ENCODE peak calls at places on chromosomes 1 and 21, in six cellular contexts. One of them, this sample, is unnamed. For H3K36me3, the result is how much of the 10 kb centered on the place peaks cover.

GRCh38 chr1:219092206-219092605 is 81.5 kb upstream of the LYPLAL1 start:
- DNase-seq in pancreas: no peak
- DNase-seq in brain microvascular endothelial cell: no peak
- DNase-seq in heart left ventricle: no peak
- DNase-seq in HCT116: no peak
- DNase-seq in kidney epithelial cell: no peak
- DNase-seq in this sample: no peak

GRCh38 chr1:175498002-175498401 is 245.4 kb downstream of the TNR start:
- DNase-seq in pancreas: no peak
- DNase-seq in brain microvascular endothelial cell: no peak
- DNase-seq in heart left ventricle: no peak
- DNase-seq in HCT116: no peak
- DNase-seq in kidney epithelial cell: no peak
- DNase-seq in this sample: no peak

GRCh38 chr21:31520506-31521163 is 138.9 kb upstream of the SOD1 start:
- DNase-seq in pancreas: no peak
- DNase-seq in brain microvascular endothelial cell: peak
- DNase-seq in heart left ventricle: no peak
- DNase-seq in HCT116: no peak
- DNase-seq in kidney epithelial cell: no peak
- DNase-seq in this sample: no peak

GRCh38 chr1:29563571-29563970 is 327.2 kb downstream of the PTPRU start:
- DNase-seq in pancreas: no peak
- DNase-seq in brain microvascular endothelial cell: peak
- DNase-seq in heart left ventricle: no peak
- DNase-seq in HCT116: no peak
- DNase-seq in kidney epithelial cell: no peak
- DNase-seq in this sample: no peak

GRCh38 chr1:232211149-232211548 is 418.8 kb downstream of the SIPA1L2 start:
- DNase-seq in pancreas: no peak
- DNase-seq in brain microvascular endothelial cell: no peak
- DNase-seq in heart left ventricle: no peak
- DNase-seq in HCT116: peak
- DNase-seq in kidney epithelial cell: no peak
- DNase-seq in this sample: no peak

GRCh38 chr1:115313173-115313572 is 24.9 kb downstream of the NGF start:
- DNase-seq in pancreas: no peak
- DNase-seq in brain microvascular endothelial cell: no peak
- DNase-seq in heart left ventricle: no peak
- DNase-seq in HCT116: no peak
- DNase-seq in kidney epithelial cell: no peak
- DNase-seq in this sample: no peak

GRCh38 chr1:248858096-248858890 is 592 bp downstream of the ZNF692 start:
- DNase-seq in pancreas: peak
- DNase-seq in brain microvascular endothelial cell: peak
- DNase-seq in heart left ventricle: peak
- DNase-seq in HCT116: peak
- DNase-seq in kidney epithelial cell: no peak
- DNase-seq in this sample: peak

GRCh38 chr1:166485620-166486019 is 318.8 kb upstream of the FAM78B start:
- DNase-seq in pancreas: no peak
- DNase-seq in brain microvascular endothelial cell: no peak
- DNase-seq in heart left ventricle: no peak
- DNase-seq in HCT116: no peak
- DNase-seq in kidney epithelial cell: no peak
- DNase-seq in this sample: no peak

DNA sequence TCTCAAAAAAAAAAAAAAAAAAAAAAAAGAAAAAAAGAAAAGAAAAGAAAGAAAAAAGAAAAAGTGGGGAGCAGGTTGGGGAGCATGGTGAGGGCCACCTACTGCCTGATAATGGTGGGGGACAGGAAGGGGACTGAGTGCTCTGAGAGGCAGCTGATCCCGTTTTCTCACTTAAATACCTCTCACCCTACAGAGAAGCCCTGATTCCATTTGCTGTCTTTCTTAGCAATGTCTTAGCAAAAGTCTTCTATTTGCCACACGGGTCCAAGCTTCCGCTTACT is 692 bp upstream of the H6PD start:
- DNase-seq in pancreas: no peak
- DNase-seq in brain microvascular endothelial cell: no peak
- DNase-seq in heart left ventricle: no peak
- DNase-seq in HCT116: no peak
- DNase-seq in kidney epithelial cell: no peak
- DNase-seq in this sample: no peak
- H3K4me3 ChIP-seq in pancreas: peak
- H3K4me3 ChIP-seq in brain microvascular endothelial cell: peak
- H3K4me3 ChIP-seq in heart left ventricle: peak
- H3K4me3 ChIP-seq in HCT116: peak
- H3K4me3 ChIP-seq in kidney epithelial cell: no peak
- H3K4me3 ChIP-seq in this sample: peak

DNA sequence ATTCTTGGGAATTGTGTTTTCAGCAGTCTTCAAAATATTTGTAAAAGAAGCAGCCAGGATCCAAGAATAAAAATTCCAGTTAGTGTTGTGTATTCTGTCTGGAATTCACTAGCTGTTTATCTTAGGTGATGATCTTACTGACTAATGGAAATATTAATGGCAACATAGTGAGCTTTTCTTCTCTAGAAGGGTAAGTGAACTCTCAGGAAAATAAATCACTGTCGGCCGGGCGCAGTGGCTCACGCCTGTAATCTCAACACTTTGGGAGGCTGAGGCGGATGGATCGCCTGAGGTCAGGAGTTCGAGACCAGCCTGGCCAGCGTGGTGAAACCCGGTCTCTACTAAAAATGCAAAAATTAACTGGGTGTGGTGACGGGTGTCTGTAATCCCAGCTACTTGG is 87.4 kb upstream of the KIF1B start:
- DNase-seq in pancreas: no peak
- DNase-seq in brain microvascular endothelial cell: peak
- DNase-seq in heart left ventricle: no peak
- DNase-seq in HCT116: no peak
- DNase-seq in kidney epithelial cell: no peak
- DNase-seq in this sample: no peak
- H3K36me3 ChIP-seq in pancreas: under half
- H3K36me3 ChIP-seq in brain microvascular endothelial cell: under half
- H3K36me3 ChIP-seq in heart left ventricle: half or more
- H3K36me3 ChIP-seq in HCT116: under half
- H3K36me3 ChIP-seq in kidney epithelial cell: under half
- H3K36me3 ChIP-seq in this sample: under half

GRCh38 chr21:26840912-26841311 is 4.3 kb downstream of the ADAMTS1 start:
- DNase-seq in pancreas: peak
- DNase-seq in brain microvascular endothelial cell: peak
- DNase-seq in heart left ventricle: peak
- DNase-seq in HCT116: no peak
- DNase-seq in kidney epithelial cell: no peak
- DNase-seq in this sample: no peak
- TF ChIP-seq CTCF in pancreas: no peak
- TF ChIP-seq CTCF in brain microvascular endothelial cell: peak
- TF ChIP-seq CTCF in heart left ventricle: peak
- TF ChIP-seq CTCF in HCT116: no peak
- TF ChIP-seq CTCF in kidney epithelial cell: no peak
- TF ChIP-seq CTCF in this sample: no peak

GRCh38 chr1:183915634-183916510 is 111.0 kb downstream of the RGL1 start:
- DNase-seq in pancreas: peak
- DNase-seq in brain microvascular endothelial cell: peak
- DNase-seq in heart left ventricle: peak
- DNase-seq in HCT116: peak
- DNase-seq in kidney epithelial cell: peak
- DNase-seq in this sample: peak
- H3K4me3 ChIP-seq in pancreas: no peak
- H3K4me3 ChIP-seq in brain microvascular endothelial cell: peak
- H3K4me3 ChIP-seq in heart left ventricle: no peak
- H3K4me3 ChIP-seq in HCT116: peak
- H3K4me3 ChIP-seq in kidney epithelial cell: no peak
- H3K4me3 ChIP-seq in this sample: no peak

GRCh38 chr21:32768530-32768929 is 3.0 kb downstream of the PAXBP1 start:
- DNase-seq in pancreas: no peak
- DNase-seq in brain microvascular endothelial cell: no peak
- DNase-seq in heart left ventricle: no peak
- DNase-seq in HCT116: no peak
- DNase-seq in kidney epithelial cell: no peak
- DNase-seq in this sample: no peak

GRCh38 chr21:32764186-32764585 is 7.4 kb downstream of the PAXBP1 start:
- DNase-seq in pancreas: no peak
- DNase-seq in brain microvascular endothelial cell: no peak
- DNase-seq in heart left ventricle: no peak
- DNase-seq in HCT116: no peak
- DNase-seq in kidney epithelial cell: no peak
- DNase-seq in this sample: no peak
- H3K36me3 ChIP-seq in pancreas: under half
- H3K36me3 ChIP-seq in brain microvascular endothelial cell: under half
- H3K36me3 ChIP-seq in heart left ventricle: half or more
- H3K36me3 ChIP-seq in HCT116: half or more
- H3K36me3 ChIP-seq in kidney epithelial cell: under half
- H3K36me3 ChIP-seq in this sample: under half

DNA sequence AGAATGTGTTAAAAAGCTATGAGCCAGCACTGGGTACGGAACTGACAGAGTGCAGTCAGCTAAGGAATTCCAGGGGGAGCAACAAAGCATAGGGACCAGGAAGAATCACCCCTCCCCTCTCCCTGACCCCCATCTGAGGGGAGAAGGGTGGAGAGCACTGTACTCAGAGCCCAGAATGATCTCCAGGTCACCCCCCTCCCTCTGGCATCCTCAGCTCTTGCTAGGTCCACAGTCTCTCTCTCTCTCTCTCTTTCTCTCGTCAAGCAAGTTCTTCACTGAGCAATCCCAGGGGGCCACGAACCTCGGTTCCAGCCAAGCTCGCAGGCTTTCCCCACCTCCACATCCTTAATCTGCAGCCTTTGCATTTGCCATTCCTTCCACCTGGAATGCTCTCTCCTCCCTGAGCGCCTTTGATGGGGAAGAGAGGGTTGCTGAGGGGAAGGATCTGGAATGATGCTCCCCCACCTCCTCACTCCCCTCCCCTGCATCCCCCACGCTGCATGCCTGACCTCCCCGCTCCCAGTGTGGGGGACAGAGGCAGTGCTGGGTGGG is 6.7 kb upstream of the WASF2 start:
- DNase-seq in pancreas: no peak
- DNase-seq in brain microvascular endothelial cell: no peak
- DNase-seq in heart left ventricle: peak
- DNase-seq in HCT116: no peak
- DNase-seq in kidney epithelial cell: no peak
- DNase-seq in this sample: no peak
- TF ChIP-seq CTCF in pancreas: no peak
- TF ChIP-seq CTCF in brain microvascular endothelial cell: peak
- TF ChIP-seq CTCF in heart left ventricle: peak
- TF ChIP-seq CTCF in HCT116: peak
- TF ChIP-seq CTCF in kidney epithelial cell: peak
- TF ChIP-seq CTCF in this sample: no peak

GRCh38 chr21:45748593-45748992 is 105.1 kb downstream of the PCBP3 start:
- DNase-seq in pancreas: no peak
- DNase-seq in brain microvascular endothelial cell: no peak
- DNase-seq in heart left ventricle: no peak
- DNase-seq in HCT116: no peak
- DNase-seq in kidney epithelial cell: no peak
- DNase-seq in this sample: no peak
- H3K4me3 ChIP-seq in pancreas: no peak
- H3K4me3 ChIP-seq in brain microvascular endothelial cell: no peak
- H3K4me3 ChIP-seq in heart left ventricle: no peak
- H3K4me3 ChIP-seq in HCT116: no peak
- H3K4me3 ChIP-seq in kidney epithelial cell: no peak
- H3K4me3 ChIP-seq in this sample: no peak

GRCh38 chr1:117095237-117095636 is 26.3 kb downstream of the TRIM45 start:
- DNase-seq in pancreas: no peak
- DNase-seq in brain microvascular endothelial cell: no peak
- DNase-seq in heart left ventricle: no peak
- DNase-seq in HCT116: no peak
- DNase-seq in kidney epithelial cell: no peak
- DNase-seq in this sample: no peak
- H3K36me3 ChIP-seq in pancreas: under half
- H3K36me3 ChIP-seq in brain microvascular endothelial cell: under half
- H3K36me3 ChIP-seq in heart left ventricle: under half
- H3K36me3 ChIP-seq in HCT116: under half
- H3K36me3 ChIP-seq in kidney epithelial cell: under half
- H3K36me3 ChIP-seq in this sample: under half

This sample was measured in upper lobe of left lung.